ENCODE peak calls at places on chromosomes 2 and 18, in eight cellular contexts. G is dorsolateral prefrontal cortex; V is cardiac muscle cell; I is AG04450; T is hepatocyte; W is fibroblast of lung; N is ovary; P is CD8-positive, alpha-beta T cell. Y is an unnamed sample. For H3K27me3, the result is how much of the 10 kb centered on the place peaks cover.

GRCh38 chr2:38116762-38117161 is 40.8 kb upstream of the CYP1B1 start:
- DNase-seq in G (no peak), V (no peak), I (no peak), T (no peak), W (peak), N (no peak), P (no peak), Y (peak)

GRCh38 chr2:147846382-147847081 is 1.7 kb downstream of the ACVR2A start:
- DNase-seq in G (no peak), V (no peak), I (no peak), T (no peak), W (peak), N (no peak), P (no peak), Y (no peak)

GRCh38 chr18:76821875-76822509 is 365 bp upstream of the ZNF236 start:
- DNase-seq in G (peak), V (peak), I (no peak), T (peak), W (peak), N (peak), P (peak), Y (no peak)

GRCh38 chr2:32532961-32533360 is 94.9 kb upstream of the TTC27 start:
- DNase-seq in G (no peak), V (no peak), I (no peak), T (no peak), W (no peak), N (no peak), P (no peak), Y (no peak)

GRCh38 chr18:7272268-7273049 is 41.6 kb downstream of the LRRC30 start:
- DNase-seq in G (peak), V (peak), I (peak), T (peak), W (peak), N (peak), P (no peak), Y (peak)

GRCh38 chr2:239749272-239749873 is 275.8 kb downstream of the NDUFA10 start:
- DNase-seq in G (no peak), V (no peak), I (no peak), T (no peak), W (no peak), N (no peak), P (no peak), Y (no peak)

GRCh38 chr2:173448938-173449471 is 94.3 kb downstream of the CDCA7 start:
- DNase-seq in G (no peak), V (peak), I (peak), T (peak), W (peak), N (peak), P (peak), Y (peak)

GRCh38 chr2:69893684-69894481 is at the start of gene SNRNP27:
- DNase-seq in G (peak), V (peak), I (peak), T (peak), W (peak), N (peak), P (peak), Y (peak)

GRCh38 chr2:216858312-216858711 is 1.6 kb downstream of the TNP1 start:
- DNase-seq in G (no peak), V (no peak), I (no peak), T (no peak), W (no peak), N (no peak), P (no peak), Y (no peak)

GRCh38 chr18:44938396-44939036 is 257.8 kb downstream of the SETBP1 start:
- DNase-seq in G (no peak), V (peak), I (no peak), T (peak), W (no peak), N (no peak), P (no peak), Y (no peak)

GRCh38 chr2:10550206-10551001 is 102.3 kb upstream of the ODC1 start:
- DNase-seq in G (no peak), V (no peak), I (no peak), T (no peak), W (no peak), N (no peak), P (no peak), Y (no peak)

GRCh38 chr2:74004212-74005182 is 19.8 kb downstream of the TET3 start:
- DNase-seq in G (no peak), V (no peak), I (no peak), T (no peak), W (no peak), N (no peak), P (no peak), Y (no peak)

GRCh38 chr2:53257287-53257686 is 510.3 kb upstream of the CHAC2 start:
- DNase-seq in G (no peak), V (no peak), I (no peak), T (no peak), W (no peak), N (no peak), P (no peak), Y (no peak)

GRCh38 chr2:132902626-132903025 is 232.6 kb upstream of the LYPD1 start:
- DNase-seq in G (no peak), V (no peak), I (no peak), T (no peak), W (no peak), N (no peak), P (no peak), Y (no peak)

GRCh38 chr2:9247177-9247576 is 40.6 kb downstream of the ASAP2 start:
- DNase-seq in G (no peak), V (no peak), I (no peak), T (no peak), W (no peak), N (no peak), P (no peak), Y (no peak)

GRCh38 chr2:238302076-238302475 is 13.7 kb upstream of the PER2 start:
- DNase-seq in G (no peak), V (no peak), I (no peak), T (no peak), W (no peak), N (no peak), P (no peak), Y (no peak)

GRCh38 chr2:216909541-216910175 is 49.8 kb upstream of the TNP1 start:
- DNase-seq in G (no peak), V (no peak), I (no peak), T (no peak), W (no peak), N (no peak), P (no peak), Y (no peak)

GRCh38 chr2:18339326-18339725 is 221.1 kb downstream of the RDH14 start:
- DNase-seq in G (no peak), V (no peak), I (peak), T (no peak), W (peak), N (no peak), P (no peak), Y (no peak)

GRCh38 chr2:196166876-196167275 is 4.5 kb downstream of the STK17B start:
- DNase-seq in G (no peak), V (no peak), I (peak), T (no peak), W (peak), N (no peak), P (no peak), Y (peak)

GRCh38 chr2:122100371-122101150 is 345.1 kb downstream of the TSN start:
- DNase-seq in G (no peak), V (no peak), I (no peak), T (no peak), W (peak), N (no peak), P (no peak), Y (no peak)

GRCh38 chr18:36772339-36772738 is 56.5 kb downstream of the TPGS2 start:
- DNase-seq in G (no peak), V (no peak), I (no peak), T (no peak), W (no peak), N (no peak), P (no peak), Y (no peak)

GRCh38 chr2:45812039-45812500 is 160.6 kb downstream of the PRKCE start:
- DNase-seq in G (no peak), V (no peak), I (no peak), T (no peak), W (peak), N (no peak), P (no peak), Y (peak)

GRCh38 chr2:26245231-26245732 is 543 bp downstream of the HADHB start:
- DNase-seq in G (peak), V (peak), I (no peak), T (peak), W (no peak), N (no peak), P (peak), Y (peak)

GRCh38 chr2:120743657-120744056 is 8.0 kb downstream of the GLI2 start:
- DNase-seq in G (no peak), V (no peak), I (no peak), T (no peak), W (no peak), N (no peak), P (no peak), Y (no peak)

GRCh38 chr2:120738786-120739771 is 3.4 kb downstream of the GLI2 start:
- DNase-seq in G (no peak), V (peak), I (no peak), T (no peak), W (no peak), N (no peak), P (no peak), Y (no peak)

GRCh38 chr2:120740375-120740764 is 4.7 kb downstream of the GLI2 start:
- DNase-seq in G (no peak), V (no peak), I (no peak), T (no peak), W (no peak), N (no peak), P (no peak), Y (no peak)

GRCh38 chr2:120740765-120741513 is 5.3 kb downstream of the GLI2 start:
- DNase-seq in G (peak), V (peak), I (no peak), T (peak), W (peak), N (peak), P (no peak), Y (no peak)

GRCh38 chr2:120741514-120742448 is 6.1 kb downstream of the GLI2 start:
- DNase-seq in G (no peak), V (peak), I (no peak), T (no peak), W (peak), N (peak), P (no peak), Y (no peak)
- H3K27me3 ChIP-seq in G (half or more), V (under half), I (under half), T (under half), W (under half), N (under half), P (under half), Y (under half)

GRCh38 chr18:901769-902168 is 2.9 kb upstream of the ADCYAP1 start:
- DNase-seq in G (no peak), V (no peak), I (no peak), T (no peak), W (no peak), N (no peak), P (no peak), Y (no peak)
- H3K27me3 ChIP-seq in G (half or more), V (half or more), I (under half), T (half or more), W (under half), N (under half), P (under half), Y (under half)

GRCh38 chr2:60556441-60556997 is 3.1 kb upstream of the BCL11A start:
- DNase-seq in G (no peak), V (no peak), I (no peak), T (no peak), W (no peak), N (no peak), P (no peak), Y (no peak)

GRCh38 chr2:60558536-60558935 is 5.1 kb upstream of the BCL11A start:
- DNase-seq in G (no peak), V (no peak), I (no peak), T (no peak), W (no peak), N (no peak), P (no peak), Y (no peak)

GRCh38 chr2:60560734-60561649 is 7.5 kb upstream of the BCL11A start:
- DNase-seq in G (no peak), V (peak), I (no peak), T (peak), W (no peak), N (no peak), P (no peak), Y (no peak)

GRCh38 chr2:60556998-60557955 is 3.8 kb upstream of the BCL11A start:
- DNase-seq in G (no peak), V (no peak), I (no peak), T (no peak), W (no peak), N (no peak), P (peak), Y (no peak)

DNA sequence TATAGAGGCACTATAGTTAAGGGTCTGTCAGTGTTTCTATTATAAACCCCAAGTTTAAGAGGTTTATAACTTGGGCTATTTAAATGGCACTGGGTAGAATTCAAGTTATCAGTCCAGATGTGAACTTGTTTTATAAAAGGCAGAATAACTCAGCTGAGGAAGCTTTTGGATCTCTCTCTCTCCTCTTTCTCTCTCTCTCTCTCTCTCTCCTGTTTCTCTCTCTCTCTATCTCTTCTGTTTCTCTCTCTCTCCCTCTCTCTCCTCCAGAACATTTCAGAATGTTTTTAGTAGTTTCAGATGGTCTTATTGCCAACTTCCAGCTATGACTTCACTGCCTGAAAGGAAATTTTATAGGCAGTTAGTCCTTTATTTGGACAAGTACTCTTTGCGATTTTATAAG is 6.4 kb upstream of the BCL11A start:
- DNase-seq in G (no peak), V (no peak), I (no peak), T (no peak), W (no peak), N (no peak), P (no peak), Y (no peak)
- H3K27me3 ChIP-seq in G (under half), V (half or more), I (under half), T (under half), W (under half), N (under half), P (under half), Y (under half)

GRCh38 chr18:79791141-79791972 is 6.4 kb upstream of the KCNG2 start:
- DNase-seq in G (no peak), V (no peak), I (peak), T (peak), W (peak), N (no peak), P (no peak), Y (peak)
- H3K27me3 ChIP-seq in G (under half), V (half or more), I (under half), T (under half), W (under half), N (under half), P (under half), Y (under half)

GRCh38 chr2:71462056-71462605 is 8.8 kb downstream of the DYSF start:
- DNase-seq in G (no peak), V (no peak), I (no peak), T (no peak), W (no peak), N (no peak), P (no peak), Y (no peak)
- H3K27me3 ChIP-seq in G (under half), V (under half), I (under half), T (under half), W (under half), N (under half), P (under half), Y (under half)

GRCh38 chr2:19368760-19369159 is 10.3 kb upstream of the OSR1 start:
- DNase-seq in G (no peak), V (no peak), I (no peak), T (no peak), W (no peak), N (no peak), P (no peak), Y (no peak)
- H3K27me3 ChIP-seq in G (under half), V (half or more), I (under half), T (under half), W (under half), N (under half), P (under half), Y (under half)

GRCh38 chr2:88334418-88334817 is 118.1 kb downstream of the FOXI3 start:
- DNase-seq in G (no peak), V (no peak), I (no peak), T (no peak), W (no peak), N (no peak), P (no peak), Y (no peak)

GRCh38 chr2:88329815-88330603 is 122.5 kb downstream of the FOXI3 start:
- DNase-seq in G (no peak), V (no peak), I (no peak), T (peak), W (no peak), N (no peak), P (no peak), Y (peak)

DNA sequence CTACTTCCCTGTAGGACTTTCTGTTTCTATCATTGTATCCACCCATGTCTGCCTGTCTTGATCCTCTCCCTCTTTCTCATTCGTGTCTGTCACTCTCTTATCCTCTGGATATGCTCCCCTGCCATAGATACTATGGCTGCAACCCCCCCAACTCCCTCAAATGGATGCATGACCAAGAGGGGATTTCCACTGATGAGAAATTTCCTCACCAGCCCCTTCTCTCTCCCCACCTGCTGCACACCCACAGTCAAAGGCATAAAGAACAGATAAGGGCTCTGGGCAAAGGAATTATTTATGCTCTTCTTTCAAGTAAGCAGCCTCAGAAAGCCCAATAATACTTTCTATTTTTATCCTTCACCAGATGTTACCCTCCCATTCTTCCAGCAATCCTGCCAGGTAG is 121.3 kb downstream of the FOXI3 start:
- DNase-seq in G (no peak), V (no peak), I (no peak), T (no peak), W (no peak), N (no peak), P (no peak), Y (no peak)
- H3K27me3 ChIP-seq in G (under half), V (under half), I (under half), T (under half), W (under half), N (under half), P (under half), Y (under half)

Y was measured in brain microvascular endothelial cell.